ENCODE peak calls at places on chromosomes 5 and 9, in six cellular contexts. H, E, S, M, I and B are unnamed samples.
A peak's percentile ranks its signal among the peaks of the same experiment; 100 is the strongest.

GRCh38 chr9:122364783-122365150 is 6.1 kb upstream of the PTGS1 start:
- DNase-seq in H (no peak), E (no peak), S (no peak), M (no peak), I (no peak), B (no peak)

GRCh38 chr9:36597412-36598178 is 24.9 kb downstream of the MELK start:
- DNase-seq in H (no peak), E (peak; percentile 52), S (no peak), M (no peak), I (no peak), B (peak; percentile 18)

GRCh38 chr9:111957856-111958631 is 61.4 kb downstream of the UGCG start:
- DNase-seq in H (peak; percentile 99), E (peak; percentile 99), S (no peak), M (no peak), I (no peak), B (peak; percentile 95)

GRCh38 chr9:137055385-137056364 is 1.8 kb upstream of the ENTPD2 start:
- DNase-seq in H (no peak), E (peak; percentile 66), S (peak; percentile 93), M (peak; percentile 94), I (no peak), B (peak; percentile 39)

GRCh38 chr5:14777932-14778788 is 93.4 kb downstream of the ANKH start:
- DNase-seq in H (no peak), E (no peak), S (no peak), M (no peak), I (no peak), B (no peak)

GRCh38 chr9:129889936-129890717 is 54.9 kb downstream of the USP20 start:
- DNase-seq in H (no peak), E (no peak), S (no peak), M (peak; percentile 69), I (no peak), B (no peak)

GRCh38 chr5:66633754-66634153 is 37.6 kb downstream of the MAST4 start:
- DNase-seq in H (no peak), E (no peak), S (no peak), M (no peak), I (peak; percentile 18), B (no peak)

GRCh38 chr9:127390563-127390962 is 6.4 kb upstream of the SLC2A8 start:
- DNase-seq in H (no peak), E (no peak), S (no peak), M (no peak), I (no peak), B (no peak)

GRCh38 chr9:70484232-70485130 is 70.0 kb upstream of the KLF9 start:
- DNase-seq in H (no peak), E (peak; percentile 64), S (peak; percentile 67), M (peak; percentile 42), I (peak; percentile 20), B (no peak)

GRCh38 chr9:101126556-101126955 is 98.0 kb downstream of the PLPPR1 start:
- DNase-seq in H (no peak), E (no peak), S (no peak), M (no peak), I (no peak), B (no peak)

GRCh38 chr9:89592963-89593775 is 11.6 kb upstream of the GADD45G start:
- DNase-seq in H (no peak), E (peak; percentile 50), S (no peak), M (no peak), I (peak; percentile 44), B (peak; percentile 25)

GRCh38 chr9:34710023-34710422 is at the start of gene CCL21:
- DNase-seq in H (no peak), E (peak; percentile 12), S (peak; percentile 85), M (no peak), I (no peak), B (no peak)

GRCh38 chr5:1386274-1386717 is 41.4 kb upstream of the CLPTM1L start:
- DNase-seq in H (no peak), E (peak; percentile 8), S (peak; percentile 14), M (peak; percentile 68), I (peak; percentile 48), B (no peak)

GRCh38 chr9:38346811-38347735 is 45.4 kb upstream of the ALDH1B1 start:
- DNase-seq in H (no peak), E (no peak), S (no peak), M (no peak), I (no peak), B (no peak)

GRCh38 chr9:70510157-70510770 is 95.8 kb upstream of the KLF9 start:
- DNase-seq in H (no peak), E (no peak), S (peak; percentile 47), M (peak; percentile 49), I (peak; percentile 4), B (no peak)

GRCh38 chr5:52502591-52502990 is 285.1 kb upstream of the ITGA1 start:
- DNase-seq in H (no peak), E (no peak), S (no peak), M (no peak), I (peak; percentile 15), B (no peak)

GRCh38 chr5:170287532-170287931 is 10.0 kb downstream of the LCP2 start:
- DNase-seq in H (no peak), E (no peak), S (peak; percentile 76), M (peak; percentile 51), I (no peak), B (no peak)

GRCh38 chr9:692636-693459 is 148.6 kb upstream of the DMRT1 start:
- DNase-seq in H (no peak), E (no peak), S (no peak), M (no peak), I (no peak), B (peak; percentile 26)

GRCh38 chr5:56656816-56657740 is 158.3 kb upstream of the MAP3K1 start:
- DNase-seq in H (no peak), E (peak; percentile 50), S (no peak), M (no peak), I (no peak), B (no peak)

GRCh38 chr5:126355940-126356339 is 67.3 kb upstream of the GRAMD2B start:
- DNase-seq in H (no peak), E (no peak), S (no peak), M (peak; percentile 21), I (no peak), B (no peak)

GRCh38 chr9:137000177-137000930 is 4.0 kb upstream of the CLIC3 start:
- DNase-seq in H (peak; percentile 42), E (peak; percentile 55), S (no peak), M (no peak), I (no peak), B (no peak)

GRCh38 chr9:77978086-77978781 is 53.4 kb downstream of the GNAQ start:
- DNase-seq in H (no peak), E (no peak), S (no peak), M (no peak), I (no peak), B (no peak)

GRCh38 chr5:127571732-127572131 is 54.3 kb downstream of the PRRC1 start:
- DNase-seq in H (no peak), E (no peak), S (no peak), M (no peak), I (no peak), B (no peak)

GRCh38 chr9:121269030-121269887 is 1.3 kb downstream of the GSN start:
- DNase-seq in H (no peak), E (no peak), S (no peak), M (peak; percentile 72), I (no peak), B (no peak)

GRCh38 chr5:179404321-179405053 is 59.2 kb upstream of the ADAMTS2 start:
- DNase-seq in H (no peak), E (no peak), S (no peak), M (no peak), I (no peak), B (no peak)

GRCh38 chr5:139684881-139685749 is 37.0 kb downstream of the CXXC5 start:
- DNase-seq in H (no peak), E (no peak), S (no peak), M (no peak), I (no peak), B (no peak)
- H3K4me3 ChIP-seq in H (no peak overlapping the region), E (no peak overlapping the region), S (no peak overlapping the region), M (no peak overlapping the region), I (no peak overlapping the region), B (no peak overlapping the region)

GRCh38 chr9:79665383-79665782 is 93.6 kb downstream of the TLE4 start:
- DNase-seq in H (no peak), E (no peak), S (no peak), M (no peak), I (no peak), B (no peak)
- H3K4me3 ChIP-seq in H (no peak overlapping the region), E (no peak overlapping the region), S (no peak overlapping the region), M (no peak overlapping the region), I (no peak overlapping the region), B (no peak overlapping the region)

GRCh38 chr9:2634818-2635217 is 13.2 kb downstream of the VLDLR start:
- DNase-seq in H (no peak), E (no peak), S (no peak), M (no peak), I (no peak), B (no peak)

GRCh38 chr9:2635922-2636321 is 14.3 kb downstream of the VLDLR start:
- DNase-seq in H (no peak), E (no peak), S (no peak), M (no peak), I (no peak), B (no peak)

GRCh38 chr9:2631263-2631662 is 9.7 kb downstream of the VLDLR start:
- DNase-seq in H (no peak), E (no peak), S (no peak), M (no peak), I (no peak), B (no peak)

GRCh38 chr9:2637390-2637789 is 15.8 kb downstream of the VLDLR start:
- DNase-seq in H (no peak), E (no peak), S (no peak), M (no peak), I (no peak), B (no peak)

DNA sequence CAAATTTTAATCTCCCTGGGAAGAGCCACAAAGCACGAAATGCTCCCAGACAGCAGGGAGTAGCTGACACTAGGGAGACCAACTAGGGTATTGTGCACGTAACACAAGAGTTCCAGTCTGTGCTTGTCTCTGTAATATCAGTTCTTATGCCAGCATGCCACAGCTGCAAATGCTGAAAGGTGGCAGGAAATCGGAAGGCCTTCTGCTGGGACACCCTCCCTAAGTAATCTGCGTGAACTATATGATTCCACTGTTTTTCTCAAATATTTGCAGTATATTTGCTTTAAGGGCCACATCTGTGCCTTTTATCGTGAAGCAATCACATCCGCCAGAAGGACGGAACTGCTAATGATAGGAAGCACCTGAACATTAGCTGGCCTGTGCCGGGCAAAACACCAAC is 12.6 kb downstream of the VLDLR start:
- DNase-seq in H (no peak), E (no peak), S (no peak), M (no peak), I (no peak), B (no peak)
- H3K4me3 ChIP-seq in H (no peak overlapping the region), E (no peak overlapping the region), S (no peak overlapping the region), M (no peak overlapping the region), I (no peak overlapping the region), B (peak overlapping the region; percentile 24)

GRCh38 chr9:5625916-5626315 is 3.0 kb upstream of the RIC1 start:
- DNase-seq in H (no peak), E (no peak), S (no peak), M (no peak), I (no peak), B (no peak)

GRCh38 chr9:5624655-5625054 is 4.3 kb upstream of the RIC1 start:
- DNase-seq in H (no peak), E (no peak), S (no peak), M (no peak), I (no peak), B (no peak)

GRCh38 chr9:5628530-5629311 is at the start of gene RIC1:
- DNase-seq in H (peak; percentile 55), E (peak; percentile 84), S (peak; percentile 93), M (peak; percentile 94), I (peak; percentile 83), B (peak; percentile 80)

GRCh38 chr9:5628183-5628529 is 751 bp upstream of the RIC1 start:
- DNase-seq in H (no peak), E (no peak), S (no peak), M (no peak), I (peak; percentile 11), B (no peak)

GRCh38 chr9:5626727-5627634 is 1.9 kb upstream of the RIC1 start:
- DNase-seq in H (peak; percentile 52), E (peak; percentile 61), S (peak; percentile 34), M (peak; percentile 28), I (no peak), B (peak; percentile 68)
- H3K4me3 ChIP-seq in H (peak overlapping the region; percentile 29), E (peak overlapping the region; percentile 100), S (no peak overlapping the region), M (peak overlapping the region; percentile 99), I (no peak overlapping the region), B (peak overlapping the region; percentile 94)